ENCODE peak calls at places on chromosomes 3 and 15, in seven cellular contexts. One of them, this sample, is unnamed.

GRCh38 chr15:100043732-100044131 is 298.0 kb downstream of the ADAMTS17 start:
- DNase-seq in heart left ventricle: no peak
- DNase-seq in upper lobe of right lung: no peak
- DNase-seq in AG09309: no peak
- DNase-seq in cardiac muscle cell: no peak
- DNase-seq in transverse colon: no peak
- DNase-seq in GM12865: peak; percentile 21
- DNase-seq in this sample: no peak

GRCh38 chr3:44893097-44893496 is 18.7 kb downstream of the TGM4 start:
- DNase-seq in heart left ventricle: no peak
- DNase-seq in upper lobe of right lung: no peak
- DNase-seq in AG09309: peak; percentile 10
- DNase-seq in cardiac muscle cell: no peak
- DNase-seq in transverse colon: no peak
- DNase-seq in GM12865: no peak
- DNase-seq in this sample: peak; percentile 43

GRCh38 chr3:141894524-141895176 is 18.2 kb downstream of the ATP1B3 start:
- DNase-seq in heart left ventricle: no peak
- DNase-seq in upper lobe of right lung: no peak
- DNase-seq in AG09309: peak; percentile 74
- DNase-seq in cardiac muscle cell: no peak
- DNase-seq in transverse colon: no peak
- DNase-seq in GM12865: no peak
- DNase-seq in this sample: peak; percentile 63

GRCh38 chr3:42424911-42425310 is 14.5 kb upstream of the LYZL4 start:
- DNase-seq in heart left ventricle: no peak
- DNase-seq in upper lobe of right lung: no peak
- DNase-seq in AG09309: no peak
- DNase-seq in cardiac muscle cell: no peak
- DNase-seq in transverse colon: no peak
- DNase-seq in GM12865: no peak
- DNase-seq in this sample: no peak

GRCh38 chr3:58034738-58035511 is 26.7 kb downstream of the FLNB start:
- DNase-seq in heart left ventricle: no peak
- DNase-seq in upper lobe of right lung: no peak
- DNase-seq in AG09309: no peak
- DNase-seq in cardiac muscle cell: no peak
- DNase-seq in transverse colon: no peak
- DNase-seq in GM12865: peak; percentile 93
- DNase-seq in this sample: no peak

GRCh38 chr3:47152578-47152977 is 11.3 kb downstream of the SETD2 start:
- DNase-seq in heart left ventricle: no peak
- DNase-seq in upper lobe of right lung: no peak
- DNase-seq in AG09309: no peak
- DNase-seq in cardiac muscle cell: no peak
- DNase-seq in transverse colon: no peak
- DNase-seq in GM12865: no peak
- DNase-seq in this sample: no peak

GRCh38 chr15:35671197-35671596 is 125.2 kb upstream of the DPH6 start:
- DNase-seq in heart left ventricle: no peak
- DNase-seq in upper lobe of right lung: no peak
- DNase-seq in AG09309: no peak
- DNase-seq in cardiac muscle cell: no peak
- DNase-seq in transverse colon: no peak
- DNase-seq in GM12865: no peak
- DNase-seq in this sample: no peak

GRCh38 chr15:100779331-100780207 is 100.1 kb upstream of the ALDH1A3 start:
- DNase-seq in heart left ventricle: no peak
- DNase-seq in upper lobe of right lung: peak; percentile 35
- DNase-seq in AG09309: no peak
- DNase-seq in cardiac muscle cell: no peak
- DNase-seq in transverse colon: no peak
- DNase-seq in GM12865: no peak
- DNase-seq in this sample: no peak

GRCh38 chr3:159786489-159787181 is 202.0 kb upstream of the IL12A start:
- DNase-seq in heart left ventricle: no peak
- DNase-seq in upper lobe of right lung: no peak
- DNase-seq in AG09309: no peak
- DNase-seq in cardiac muscle cell: no peak
- DNase-seq in transverse colon: no peak
- DNase-seq in GM12865: peak; percentile 58
- DNase-seq in this sample: no peak

GRCh38 chr3:40573985-40574384 is 49.2 kb downstream of the ZNF621 start:
- DNase-seq in heart left ventricle: no peak
- DNase-seq in upper lobe of right lung: no peak
- DNase-seq in AG09309: no peak
- DNase-seq in cardiac muscle cell: no peak
- DNase-seq in transverse colon: no peak
- DNase-seq in GM12865: no peak
- DNase-seq in this sample: no peak

GRCh38 chr3:68705695-68706429 is 226.5 kb downstream of the TAFA4 start:
- DNase-seq in heart left ventricle: peak; percentile 50
- DNase-seq in upper lobe of right lung: no peak
- DNase-seq in AG09309: no peak
- DNase-seq in cardiac muscle cell: peak; percentile 91
- DNase-seq in transverse colon: no peak
- DNase-seq in GM12865: no peak
- DNase-seq in this sample: no peak

GRCh38 chr15:40936709-40937666 is 7.8 kb downstream of the DLL4 start:
- DNase-seq in heart left ventricle: peak; percentile 36
- DNase-seq in upper lobe of right lung: no peak
- DNase-seq in AG09309: no peak
- DNase-seq in cardiac muscle cell: no peak
- DNase-seq in transverse colon: no peak
- DNase-seq in GM12865: peak; percentile 45
- DNase-seq in this sample: no peak

GRCh38 chr3:109316162-109316730 is at the start of gene DPPA2:
- DNase-seq in heart left ventricle: no peak
- DNase-seq in upper lobe of right lung: no peak
- DNase-seq in AG09309: no peak
- DNase-seq in cardiac muscle cell: no peak
- DNase-seq in transverse colon: no peak
- DNase-seq in GM12865: no peak
- DNase-seq in this sample: no peak

GRCh38 chr3:19420159-19420558 is 271.8 kb downstream of the KCNH8 start:
- DNase-seq in heart left ventricle: no peak
- DNase-seq in upper lobe of right lung: no peak
- DNase-seq in AG09309: no peak
- DNase-seq in cardiac muscle cell: no peak
- DNase-seq in transverse colon: no peak
- DNase-seq in GM12865: no peak
- DNase-seq in this sample: no peak

GRCh38 chr15:67573194-67573593 is 30.7 kb downstream of the MAP2K5 start:
- DNase-seq in heart left ventricle: no peak
- DNase-seq in upper lobe of right lung: no peak
- DNase-seq in AG09309: no peak
- DNase-seq in cardiac muscle cell: no peak
- DNase-seq in transverse colon: no peak
- DNase-seq in GM12865: no peak
- DNase-seq in this sample: no peak

GRCh38 chr3:72214065-72215048 is 429.4 kb upstream of the PROK2 start:
- DNase-seq in heart left ventricle: no peak
- DNase-seq in upper lobe of right lung: no peak
- DNase-seq in AG09309: no peak
- DNase-seq in cardiac muscle cell: no peak
- DNase-seq in transverse colon: no peak
- DNase-seq in GM12865: no peak
- DNase-seq in this sample: no peak

GRCh38 chr3:113269661-113270060 is 58.3 kb downstream of the BOC start:
- DNase-seq in heart left ventricle: no peak
- DNase-seq in upper lobe of right lung: no peak
- DNase-seq in AG09309: no peak
- DNase-seq in cardiac muscle cell: no peak
- DNase-seq in transverse colon: no peak
- DNase-seq in GM12865: no peak
- DNase-seq in this sample: no peak

GRCh38 chr15:70243686-70244540 is 146.2 kb upstream of the TLE3 start:
- DNase-seq in heart left ventricle: no peak
- DNase-seq in upper lobe of right lung: no peak
- DNase-seq in AG09309: no peak
- DNase-seq in cardiac muscle cell: peak; percentile 44
- DNase-seq in transverse colon: no peak
- DNase-seq in GM12865: no peak
- DNase-seq in this sample: no peak

GRCh38 chr3:128922804-128923459 is 43.5 kb downstream of the ACAD9 start:
- DNase-seq in heart left ventricle: no peak
- DNase-seq in upper lobe of right lung: peak; percentile 9
- DNase-seq in AG09309: no peak
- DNase-seq in cardiac muscle cell: no peak
- DNase-seq in transverse colon: no peak
- DNase-seq in GM12865: no peak
- DNase-seq in this sample: no peak

GRCh38 chr3:127820221-127820870 is 2.0 kb downstream of the MGLL start:
- DNase-seq in heart left ventricle: no peak
- DNase-seq in upper lobe of right lung: peak; percentile 80
- DNase-seq in AG09309: no peak
- DNase-seq in cardiac muscle cell: no peak
- DNase-seq in transverse colon: peak; percentile 31
- DNase-seq in GM12865: peak; percentile 44
- DNase-seq in this sample: no peak

GRCh38 chr3:9405756-9406155 is 8.3 kb downstream of the SETD5 start:
- DNase-seq in heart left ventricle: no peak
- DNase-seq in upper lobe of right lung: no peak
- DNase-seq in AG09309: no peak
- DNase-seq in cardiac muscle cell: no peak
- DNase-seq in transverse colon: no peak
- DNase-seq in GM12865: no peak
- DNase-seq in this sample: no peak

GRCh38 chr15:66114863-66115425 is 138.6 kb downstream of the MEGF11 start:
- DNase-seq in heart left ventricle: no peak
- DNase-seq in upper lobe of right lung: no peak
- DNase-seq in AG09309: no peak
- DNase-seq in cardiac muscle cell: no peak
- DNase-seq in transverse colon: no peak
- DNase-seq in GM12865: no peak
- DNase-seq in this sample: no peak

GRCh38 chr3:133038089-133038730 is at the start of gene TMEM108:
- DNase-seq in heart left ventricle: peak; percentile 84
- DNase-seq in upper lobe of right lung: peak; percentile 93
- DNase-seq in AG09309: no peak
- DNase-seq in cardiac muscle cell: peak; percentile 93
- DNase-seq in transverse colon: peak; percentile 52
- DNase-seq in GM12865: no peak
- DNase-seq in this sample: peak; percentile 30

GRCh38 chr15:87528873-87529272 is 727.7 kb downstream of the NTRK3 start:
- DNase-seq in heart left ventricle: no peak
- DNase-seq in upper lobe of right lung: no peak
- DNase-seq in AG09309: no peak
- DNase-seq in cardiac muscle cell: no peak
- DNase-seq in transverse colon: no peak
- DNase-seq in GM12865: no peak
- DNase-seq in this sample: no peak

GRCh38 chr3:7423995-7424394 is 563.1 kb downstream of the GRM7 start:
- DNase-seq in heart left ventricle: no peak
- DNase-seq in upper lobe of right lung: no peak
- DNase-seq in AG09309: no peak
- DNase-seq in cardiac muscle cell: no peak
- DNase-seq in transverse colon: no peak
- DNase-seq in GM12865: no peak
- DNase-seq in this sample: no peak

GRCh38 chr3:7421065-7421464 is 560.1 kb downstream of the GRM7 start:
- DNase-seq in heart left ventricle: no peak
- DNase-seq in upper lobe of right lung: no peak
- DNase-seq in AG09309: no peak
- DNase-seq in cardiac muscle cell: no peak
- DNase-seq in transverse colon: no peak
- DNase-seq in GM12865: no peak
- DNase-seq in this sample: no peak
- TF ChIP-seq CTCF in heart left ventricle: no peak
- TF ChIP-seq CTCF in upper lobe of right lung: no peak
- TF ChIP-seq CTCF in AG09309: no peak
- TF ChIP-seq CTCF in cardiac muscle cell: no peak
- TF ChIP-seq CTCF in transverse colon: no peak
- TF ChIP-seq CTCF in GM12865: no peak
- TF ChIP-seq CTCF in this sample: no peak

GRCh38 chr3:163043074-163043473 is 1546.5 kb downstream of the OTOL1 start:
- DNase-seq in heart left ventricle: no peak
- DNase-seq in upper lobe of right lung: no peak
- DNase-seq in AG09309: no peak
- DNase-seq in cardiac muscle cell: no peak
- DNase-seq in transverse colon: no peak
- DNase-seq in GM12865: no peak
- DNase-seq in this sample: no peak
- TF ChIP-seq CTCF in heart left ventricle: peak; percentile 9
- TF ChIP-seq CTCF in upper lobe of right lung: no peak
- TF ChIP-seq CTCF in AG09309: peak; percentile 52
- TF ChIP-seq CTCF in cardiac muscle cell: peak; percentile 38
- TF ChIP-seq CTCF in transverse colon: peak; percentile 9
- TF ChIP-seq CTCF in GM12865: peak; percentile 1
- TF ChIP-seq CTCF in this sample: peak; percentile 47

DNA sequence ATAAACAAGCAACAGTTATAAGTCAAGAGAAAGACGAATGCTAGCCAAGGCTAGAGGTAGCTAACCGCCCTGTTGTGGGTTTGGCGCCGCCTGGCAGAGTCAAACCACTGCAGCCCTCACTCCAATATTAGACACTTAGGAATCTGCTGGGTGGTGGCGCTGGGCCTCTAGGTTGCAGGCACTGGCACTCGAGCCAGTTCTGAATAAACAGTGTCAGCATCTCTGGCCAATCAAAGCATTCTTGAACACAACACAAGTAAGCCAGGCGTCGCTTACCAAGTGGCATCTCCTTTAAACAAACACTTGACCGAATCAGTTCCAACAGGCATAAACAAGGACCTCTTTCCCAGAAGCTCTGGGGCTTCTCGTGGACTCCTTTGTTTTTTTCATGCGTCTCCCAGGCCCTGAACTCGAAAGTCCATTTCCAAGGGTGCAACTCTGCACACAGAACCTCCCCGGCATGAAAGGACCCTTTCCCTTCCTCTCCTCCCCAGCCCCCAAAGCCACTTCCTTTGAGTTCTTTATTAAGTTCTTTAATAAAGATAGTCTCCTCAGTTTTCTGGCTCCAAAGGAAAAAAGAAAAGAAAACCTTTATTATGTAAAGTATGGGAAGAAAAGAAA is 82.3 kb downstream of the LRIG1 start:
- DNase-seq in heart left ventricle: peak; percentile 55
- DNase-seq in upper lobe of right lung: peak; percentile 87
- DNase-seq in AG09309: no peak
- DNase-seq in cardiac muscle cell: no peak
- DNase-seq in transverse colon: peak; percentile 48
- DNase-seq in GM12865: no peak
- DNase-seq in this sample: no peak
- TF ChIP-seq CTCF in heart left ventricle: peak; percentile 49
- TF ChIP-seq CTCF in upper lobe of right lung: peak; percentile 38
- TF ChIP-seq CTCF in AG09309: no peak
- TF ChIP-seq CTCF in cardiac muscle cell: no peak
- TF ChIP-seq CTCF in transverse colon: no peak
- TF ChIP-seq CTCF in GM12865: no peak
- TF ChIP-seq CTCF in this sample: no peak

DNA sequence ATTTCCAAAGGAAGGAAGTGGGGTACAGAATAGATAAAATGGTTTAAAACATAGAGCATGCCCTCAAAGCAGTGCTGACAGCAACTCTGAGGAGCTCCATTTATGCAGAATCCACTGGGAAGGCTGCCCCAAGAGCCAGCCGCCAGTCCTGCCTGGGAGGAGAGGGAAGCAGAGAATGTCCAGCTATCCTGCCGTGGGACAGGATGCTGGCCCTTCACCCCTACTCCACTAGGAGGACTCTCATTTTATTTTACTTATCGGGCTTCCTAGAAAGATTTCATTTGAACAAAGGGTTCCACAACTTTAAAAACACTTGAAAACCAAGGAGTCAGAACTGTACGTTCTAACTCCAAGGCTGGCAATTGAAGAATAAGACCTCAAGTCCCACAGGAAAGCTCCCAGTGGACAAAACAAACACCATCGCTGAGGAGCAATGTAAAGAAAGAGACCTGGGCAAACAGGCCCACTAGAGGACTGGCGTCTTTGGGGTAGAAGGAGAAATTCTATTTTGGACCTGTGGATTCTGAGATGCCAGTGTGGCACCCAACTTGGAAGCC is 9.7 kb downstream of the SFMBT1 start:
- DNase-seq in heart left ventricle: no peak
- DNase-seq in upper lobe of right lung: no peak
- DNase-seq in AG09309: no peak
- DNase-seq in cardiac muscle cell: no peak
- DNase-seq in transverse colon: no peak
- DNase-seq in GM12865: no peak
- DNase-seq in this sample: no peak
- TF ChIP-seq CTCF in heart left ventricle: no peak
- TF ChIP-seq CTCF in upper lobe of right lung: peak; percentile 24
- TF ChIP-seq CTCF in AG09309: no peak
- TF ChIP-seq CTCF in cardiac muscle cell: no peak
- TF ChIP-seq CTCF in transverse colon: no peak
- TF ChIP-seq CTCF in GM12865: no peak
- TF ChIP-seq CTCF in this sample: no peak

This sample was measured in AG04450.